ENCODE peak calls at places on chromosomes 12 and 14, in ten cellular contexts. G is AG10803; A is substantia nigra; X is T-helper 1 cell; U is effector memory CD4-positive, alpha-beta T cell; M is aorta; T is T-helper 2 cell treated with Interferon-gamma antibody and Interleukin-4, amounts not matched to agents 5 μg/mL and 100 μg/mL, for 36 hours; P is Right ventricle myocardium superior; W is WTC11; H is kidney. J is an unnamed sample.

GRCh38 chr12:68240079-68240478 is 13.3 kb downstream of the IL22 start:
- DNase-seq in T (no peak), U (no peak), P (no peak), M (no peak), A (no peak), W (no peak), X (no peak), H (no peak), G (peak), J (no peak)

GRCh38 chr12:130076752-130077151 is 85.5 kb upstream of the FZD10 start:
- DNase-seq in U (no peak), H (no peak), W (no peak), P (no peak), A (no peak), T (no peak), G (no peak), X (no peak), M (peak), J (no peak)

GRCh38 chr12:106248849-106249371 is 1.1 kb upstream of the CKAP4 start:
- DNase-seq in U (peak), P (no peak), W (no peak), X (no peak), T (peak), M (no peak), A (no peak), H (no peak), G (peak), J (no peak)

GRCh38 chr14:51616724-51617409 is 34.8 kb upstream of the FRMD6 start:
- DNase-seq in A (no peak), U (no peak), W (no peak), M (no peak), X (no peak), T (no peak), H (no peak), G (peak), P (no peak), J (no peak)

GRCh38 chr12:96416033-96416790 is 16.0 kb upstream of the CDK17 start:
- DNase-seq in H (no peak), A (no peak), P (no peak), X (no peak), G (peak), M (no peak), T (no peak), U (no peak), W (no peak), J (no peak)

GRCh38 chr12:67681145-67681778 is 32.7 kb downstream of the DYRK2 start:
- DNase-seq in H (no peak), X (no peak), T (no peak), W (no peak), P (no peak), G (peak), M (no peak), U (no peak), A (no peak), J (no peak)

GRCh38 chr12:11875414-11875935 is 195.3 kb upstream of the BCL2L14 start:
- DNase-seq in U (no peak), H (no peak), T (no peak), M (no peak), A (no peak), X (no peak), P (no peak), G (peak), W (no peak), J (no peak)

GRCh38 chr14:71467419-71467818 is 464.8 kb upstream of the RGS6 start:
- DNase-seq in U (no peak), W (no peak), G (peak), H (no peak), X (no peak), T (no peak), M (no peak), P (no peak), A (no peak), J (no peak)

GRCh38 chr12:76003263-76003640 is 28.3 kb downstream of the PHLDA1 start:
- DNase-seq in G (no peak), P (no peak), H (no peak), W (no peak), U (no peak), M (no peak), X (no peak), T (no peak), A (no peak), J (no peak)

GRCh38 chr12:52865090-52865944 is 16.5 kb upstream of the KRT78 start:
- DNase-seq in U (no peak), P (peak), X (no peak), G (peak), M (peak), T (no peak), H (peak), A (peak), W (peak), J (peak)

GRCh38 chr14:55347040-55347439 is 64.6 kb downstream of the ATG14 start:
- DNase-seq in U (no peak), M (no peak), T (no peak), P (no peak), A (no peak), G (no peak), W (no peak), X (no peak), H (no peak), J (no peak)

GRCh38 chr12:112018571-112019237 is 5.5 kb downstream of the ERP29 start:
- DNase-seq in T (no peak), P (no peak), A (no peak), H (no peak), M (no peak), X (no peak), W (no peak), U (no peak), G (peak), J (no peak)

GRCh38 chr12:132395192-132395907 is 66.0 kb upstream of the GALNT9 start:
- DNase-seq in W (peak), H (peak), T (no peak), P (peak), X (no peak), A (no peak), G (no peak), U (no peak), M (no peak), J (no peak)

GRCh38 chr12:131378861-131379665 is 331.8 kb upstream of the SFSWAP start:
- DNase-seq in M (no peak), T (no peak), H (peak), P (no peak), U (no peak), G (no peak), X (no peak), W (no peak), A (no peak), J (no peak)

GRCh38 chr14:56501909-56502530 is 77.6 kb upstream of the TMEM260 start:
- DNase-seq in T (no peak), G (no peak), P (no peak), U (no peak), M (no peak), W (no peak), H (no peak), X (no peak), A (no peak), J (no peak)

GRCh38 chr12:87086118-87086891 is 830.1 kb upstream of the MGAT4C start:
- DNase-seq in W (no peak), A (no peak), P (no peak), T (no peak), M (no peak), U (no peak), G (no peak), X (no peak), H (no peak), J (no peak)

GRCh38 chr14:49950275-49951250 is 57.7 kb downstream of the ARF6 start:
- DNase-seq in M (no peak), G (no peak), U (no peak), W (no peak), A (no peak), T (no peak), P (no peak), H (peak), X (no peak), J (no peak)

GRCh38 chr14:106843951-106844483 is 1317.6 kb downstream of the TMEM121 start:
- DNase-seq in U (no peak), X (no peak), P (peak), A (no peak), W (no peak), M (no peak), G (no peak), T (peak), H (peak), J (no peak)

J was measured in left cardiac atrium.